ENCODE peak calls at places on chromosomes 16 and 17, in eight cellular contexts. One of them, this sample, is unnamed. For H3K4me1, the result is how much of the 10 kb centered on the place peaks cover.

GRCh38 chr17:62611767-62612166 is 15.7 kb upstream of the MRC2 start:
- DNase-seq in ovary: no peak
- DNase-seq in colonic mucosa: no peak
- DNase-seq in PC-3: no peak
- DNase-seq in pancreas: no peak
- DNase-seq in GM23338: no peak
- DNase-seq in CD4-positive, CD25-positive, alpha-beta regulatory T cell: no peak
- DNase-seq in left lung: no peak
- DNase-seq in this sample: no peak

GRCh38 chr17:21041753-21042433 is 918 bp downstream of the USP22 start:
- DNase-seq in ovary: peak
- DNase-seq in colonic mucosa: peak
- DNase-seq in PC-3: peak
- DNase-seq in pancreas: peak
- DNase-seq in GM23338: peak
- DNase-seq in CD4-positive, CD25-positive, alpha-beta regulatory T cell: peak
- DNase-seq in left lung: peak
- DNase-seq in this sample: peak

GRCh38 chr17:72657467-72658317 is 434.8 kb downstream of the SLC39A11 start:
- DNase-seq in ovary: no peak
- DNase-seq in colonic mucosa: peak
- DNase-seq in PC-3: peak
- DNase-seq in pancreas: no peak
- DNase-seq in GM23338: peak
- DNase-seq in CD4-positive, CD25-positive, alpha-beta regulatory T cell: no peak
- DNase-seq in left lung: no peak
- DNase-seq in this sample: no peak

GRCh38 chr17:40065041-40065770 is 2.4 kb downstream of the THRA start:
- DNase-seq in ovary: peak
- DNase-seq in colonic mucosa: no peak
- DNase-seq in PC-3: no peak
- DNase-seq in pancreas: no peak
- DNase-seq in GM23338: no peak
- DNase-seq in CD4-positive, CD25-positive, alpha-beta regulatory T cell: no peak
- DNase-seq in left lung: no peak
- DNase-seq in this sample: no peak

GRCh38 chr17:29342148-29342765 is 47.9 kb upstream of the TAOK1 start:
- DNase-seq in ovary: no peak
- DNase-seq in colonic mucosa: no peak
- DNase-seq in PC-3: no peak
- DNase-seq in pancreas: no peak
- DNase-seq in GM23338: no peak
- DNase-seq in CD4-positive, CD25-positive, alpha-beta regulatory T cell: no peak
- DNase-seq in left lung: no peak
- DNase-seq in this sample: no peak

GRCh38 chr17:10304758-10305300 is 68.0 kb downstream of the MYH13 start:
- DNase-seq in ovary: no peak
- DNase-seq in colonic mucosa: no peak
- DNase-seq in PC-3: no peak
- DNase-seq in pancreas: no peak
- DNase-seq in GM23338: no peak
- DNase-seq in CD4-positive, CD25-positive, alpha-beta regulatory T cell: no peak
- DNase-seq in left lung: no peak
- DNase-seq in this sample: no peak

GRCh38 chr17:68800731-68801130 is 154.5 kb downstream of the ABCA8 start:
- DNase-seq in ovary: no peak
- DNase-seq in colonic mucosa: no peak
- DNase-seq in PC-3: no peak
- DNase-seq in pancreas: no peak
- DNase-seq in GM23338: no peak
- DNase-seq in CD4-positive, CD25-positive, alpha-beta regulatory T cell: no peak
- DNase-seq in left lung: no peak
- DNase-seq in this sample: no peak

GRCh38 chr17:67246398-67246647 is 1.3 kb upstream of the HELZ start:
- DNase-seq in ovary: no peak
- DNase-seq in colonic mucosa: no peak
- DNase-seq in PC-3: no peak
- DNase-seq in pancreas: no peak
- DNase-seq in GM23338: no peak
- DNase-seq in CD4-positive, CD25-positive, alpha-beta regulatory T cell: no peak
- DNase-seq in left lung: no peak
- DNase-seq in this sample: no peak

GRCh38 chr17:36496018-36496789 is 9.7 kb downstream of the ZNHIT3 start:
- DNase-seq in ovary: no peak
- DNase-seq in colonic mucosa: no peak
- DNase-seq in PC-3: no peak
- DNase-seq in pancreas: no peak
- DNase-seq in GM23338: no peak
- DNase-seq in CD4-positive, CD25-positive, alpha-beta regulatory T cell: no peak
- DNase-seq in left lung: no peak
- DNase-seq in this sample: no peak

GRCh38 chr16:67460961-67461360 is 20.0 kb downstream of the ATP6V0D1 start:
- DNase-seq in ovary: no peak
- DNase-seq in colonic mucosa: no peak
- DNase-seq in PC-3: no peak
- DNase-seq in pancreas: no peak
- DNase-seq in GM23338: no peak
- DNase-seq in CD4-positive, CD25-positive, alpha-beta regulatory T cell: no peak
- DNase-seq in left lung: no peak
- DNase-seq in this sample: no peak

GRCh38 chr17:13127921-13128582 is 110.2 kb upstream of the ELAC2 start:
- DNase-seq in ovary: no peak
- DNase-seq in colonic mucosa: no peak
- DNase-seq in PC-3: no peak
- DNase-seq in pancreas: no peak
- DNase-seq in GM23338: no peak
- DNase-seq in CD4-positive, CD25-positive, alpha-beta regulatory T cell: no peak
- DNase-seq in left lung: no peak
- DNase-seq in this sample: no peak

GRCh38 chr17:62807812-62808575 is at the start of gene MARCHF10:
- DNase-seq in ovary: peak
- DNase-seq in colonic mucosa: peak
- DNase-seq in PC-3: peak
- DNase-seq in pancreas: peak
- DNase-seq in GM23338: peak
- DNase-seq in CD4-positive, CD25-positive, alpha-beta regulatory T cell: no peak
- DNase-seq in left lung: peak
- DNase-seq in this sample: no peak

GRCh38 chr16:69049146-69049545 is 56.3 kb upstream of the HAS3 start:
- DNase-seq in ovary: no peak
- DNase-seq in colonic mucosa: no peak
- DNase-seq in PC-3: peak
- DNase-seq in pancreas: no peak
- DNase-seq in GM23338: no peak
- DNase-seq in CD4-positive, CD25-positive, alpha-beta regulatory T cell: no peak
- DNase-seq in left lung: no peak
- DNase-seq in this sample: no peak

GRCh38 chr16:10514369-10515055 is 65.9 kb downstream of the EMP2 start:
- DNase-seq in ovary: peak
- DNase-seq in colonic mucosa: peak
- DNase-seq in PC-3: peak
- DNase-seq in pancreas: no peak
- DNase-seq in GM23338: peak
- DNase-seq in CD4-positive, CD25-positive, alpha-beta regulatory T cell: peak
- DNase-seq in left lung: no peak
- DNase-seq in this sample: peak

GRCh38 chr16:66366433-66367299 is at the start of gene CDH5:
- DNase-seq in ovary: peak
- DNase-seq in colonic mucosa: no peak
- DNase-seq in PC-3: no peak
- DNase-seq in pancreas: no peak
- DNase-seq in GM23338: no peak
- DNase-seq in CD4-positive, CD25-positive, alpha-beta regulatory T cell: no peak
- DNase-seq in left lung: peak
- DNase-seq in this sample: no peak

GRCh38 chr17:7984904-7985303 is 17.5 kb upstream of the GUCY2D start:
- DNase-seq in ovary: no peak
- DNase-seq in colonic mucosa: no peak
- DNase-seq in PC-3: no peak
- DNase-seq in pancreas: no peak
- DNase-seq in GM23338: no peak
- DNase-seq in CD4-positive, CD25-positive, alpha-beta regulatory T cell: no peak
- DNase-seq in left lung: no peak
- DNase-seq in this sample: no peak

GRCh38 chr17:10019941-10020403 is 114.9 kb upstream of the RCVRN start:
- DNase-seq in ovary: no peak
- DNase-seq in colonic mucosa: no peak
- DNase-seq in PC-3: no peak
- DNase-seq in pancreas: no peak
- DNase-seq in GM23338: no peak
- DNase-seq in CD4-positive, CD25-positive, alpha-beta regulatory T cell: no peak
- DNase-seq in left lung: peak
- DNase-seq in this sample: no peak

GRCh38 chr17:12659500-12659899 is 6.2 kb upstream of the MYOCD start:
- DNase-seq in ovary: no peak
- DNase-seq in colonic mucosa: no peak
- DNase-seq in PC-3: no peak
- DNase-seq in pancreas: no peak
- DNase-seq in GM23338: no peak
- DNase-seq in CD4-positive, CD25-positive, alpha-beta regulatory T cell: no peak
- DNase-seq in left lung: no peak
- DNase-seq in this sample: no peak

GRCh38 chr16:88330971-88331890 is 51.5 kb upstream of the ZNF469 start:
- DNase-seq in ovary: no peak
- DNase-seq in colonic mucosa: no peak
- DNase-seq in PC-3: no peak
- DNase-seq in pancreas: no peak
- DNase-seq in GM23338: no peak
- DNase-seq in CD4-positive, CD25-positive, alpha-beta regulatory T cell: no peak
- DNase-seq in left lung: no peak
- DNase-seq in this sample: no peak
- H3K4me1 ChIP-seq in ovary: under half
- H3K4me1 ChIP-seq in colonic mucosa: under half
- H3K4me1 ChIP-seq in PC-3: under half
- H3K4me1 ChIP-seq in pancreas: under half
- H3K4me1 ChIP-seq in GM23338: under half
- H3K4me1 ChIP-seq in CD4-positive, CD25-positive, alpha-beta regulatory T cell: under half
- H3K4me1 ChIP-seq in left lung: under half
- H3K4me1 ChIP-seq in this sample: under half

GRCh38 chr16:4372315-4372577 is 598 bp downstream of the VASN start:
- DNase-seq in ovary: peak
- DNase-seq in colonic mucosa: no peak
- DNase-seq in PC-3: no peak
- DNase-seq in pancreas: no peak
- DNase-seq in GM23338: no peak
- DNase-seq in CD4-positive, CD25-positive, alpha-beta regulatory T cell: no peak
- DNase-seq in left lung: no peak
- DNase-seq in this sample: no peak
- H3K4me3 ChIP-seq in ovary: peak
- H3K4me3 ChIP-seq in colonic mucosa: peak
- H3K4me3 ChIP-seq in PC-3: peak
- H3K4me3 ChIP-seq in pancreas: peak
- H3K4me3 ChIP-seq in GM23338: peak
- H3K4me3 ChIP-seq in CD4-positive, CD25-positive, alpha-beta regulatory T cell: no peak
- H3K4me3 ChIP-seq in left lung: peak
- H3K4me3 ChIP-seq in this sample: peak

GRCh38 chr17:48238933-48239602 is 131.5 kb downstream of the SNX11 start:
- DNase-seq in ovary: no peak
- DNase-seq in colonic mucosa: no peak
- DNase-seq in PC-3: no peak
- DNase-seq in pancreas: no peak
- DNase-seq in GM23338: no peak
- DNase-seq in CD4-positive, CD25-positive, alpha-beta regulatory T cell: no peak
- DNase-seq in left lung: no peak
- DNase-seq in this sample: no peak
- H3K4me1 ChIP-seq in ovary: under half
- H3K4me1 ChIP-seq in colonic mucosa: under half
- H3K4me1 ChIP-seq in PC-3: half or more
- H3K4me1 ChIP-seq in pancreas: under half
- H3K4me1 ChIP-seq in GM23338: under half
- H3K4me1 ChIP-seq in CD4-positive, CD25-positive, alpha-beta regulatory T cell: under half
- H3K4me1 ChIP-seq in left lung: under half
- H3K4me1 ChIP-seq in this sample: under half

DNA sequence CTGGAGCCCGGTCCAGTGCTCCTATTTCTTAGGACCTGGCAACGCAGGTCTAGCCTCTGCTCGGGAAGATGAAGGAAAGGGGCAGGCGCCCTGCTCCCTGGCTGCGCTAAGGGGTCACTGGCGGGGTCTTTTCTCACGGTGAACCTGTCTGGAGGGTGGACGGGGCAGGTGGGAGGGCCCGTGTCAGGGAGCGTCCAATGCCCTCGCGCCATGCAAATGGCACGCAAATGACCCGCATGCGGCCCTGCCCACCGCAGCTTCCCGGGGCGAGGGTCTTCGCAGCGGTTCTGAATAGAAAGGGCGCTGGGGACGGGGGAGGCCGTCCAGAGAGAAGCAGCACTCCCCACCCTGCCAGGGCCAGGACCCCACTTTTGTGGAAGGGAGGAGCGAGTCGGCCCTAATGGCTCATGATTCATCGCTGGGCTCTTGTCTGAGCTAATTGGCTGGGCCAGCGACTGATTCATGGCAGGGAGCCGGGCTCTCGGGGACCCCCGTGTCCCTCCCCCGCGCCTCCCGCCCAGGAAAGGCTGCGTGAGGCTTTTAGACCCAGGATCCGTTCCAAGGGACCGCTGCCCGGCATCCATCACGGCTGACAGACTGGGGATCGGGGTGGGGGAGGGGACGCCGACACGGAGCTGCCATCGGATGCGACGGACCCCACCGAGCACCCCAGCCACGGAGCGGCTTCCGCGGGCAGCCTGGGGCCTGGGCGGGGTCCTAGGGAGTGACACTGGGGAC is 25.1 kb upstream of the NGFR start:
- DNase-seq in ovary: peak
- DNase-seq in colonic mucosa: peak
- DNase-seq in PC-3: no peak
- DNase-seq in pancreas: no peak
- DNase-seq in GM23338: peak
- DNase-seq in CD4-positive, CD25-positive, alpha-beta regulatory T cell: no peak
- DNase-seq in left lung: no peak
- DNase-seq in this sample: no peak
- H3K4me3 ChIP-seq in ovary: no peak
- H3K4me3 ChIP-seq in colonic mucosa: no peak
- H3K4me3 ChIP-seq in PC-3: no peak
- H3K4me3 ChIP-seq in pancreas: no peak
- H3K4me3 ChIP-seq in GM23338: peak
- H3K4me3 ChIP-seq in CD4-positive, CD25-positive, alpha-beta regulatory T cell: no peak
- H3K4me3 ChIP-seq in left lung: no peak
- H3K4me3 ChIP-seq in this sample: no peak

This sample was measured in effector memory CD4-positive, alpha-beta T cell.